ENCODE peak calls at places on chromosomes 13 and 19, in four cellular contexts. One of them, this sample, is unnamed.

GRCh38 chr19:35757231-35757748 is 461 bp upstream of the HSPB6 start:
- DNase-seq in GM23248: peak; percentile 93
- DNase-seq in keratinocyte: no peak
- DNase-seq in H1: no peak
- DNase-seq in this sample: no peak

GRCh38 chr13:106503272-106503671 is 32.2 kb downstream of the EFNB2 start:
- DNase-seq in H1: no peak
- DNase-seq in GM23248: no peak
- DNase-seq in keratinocyte: no peak
- DNase-seq in this sample: no peak

GRCh38 chr19:53871448-53871847 is 3.8 kb downstream of the MYADM start:
- DNase-seq in keratinocyte: no peak
- DNase-seq in H1: no peak
- DNase-seq in GM23248: no peak
- DNase-seq in this sample: no peak

GRCh38 chr19:53571339-53571738 is 33.4 kb downstream of the ZNF331 start:
- DNase-seq in GM23248: no peak
- DNase-seq in H1: no peak
- DNase-seq in keratinocyte: no peak
- DNase-seq in this sample: no peak

GRCh38 chr19:5360003-5360820 is 19.6 kb upstream of the PTPRS start:
- DNase-seq in keratinocyte: no peak
- DNase-seq in H1: no peak
- DNase-seq in GM23248: peak; percentile 52
- DNase-seq in this sample: no peak

GRCh38 chr19:11699931-11700794 is 38.6 kb downstream of the ZNF823 start:
- DNase-seq in keratinocyte: no peak
- DNase-seq in GM23248: peak; percentile 50
- DNase-seq in H1: no peak
- DNase-seq in this sample: peak; percentile 6

GRCh38 chr13:73945371-73945770 is 188.8 kb downstream of the KLF12 start:
- DNase-seq in GM23248: peak; percentile 38
- DNase-seq in keratinocyte: no peak
- DNase-seq in H1: no peak
- DNase-seq in this sample: no peak

GRCh38 chr13:33191425-33192221 is 93.9 kb downstream of the STARD13 start:
- DNase-seq in keratinocyte: no peak
- DNase-seq in H1: no peak
- DNase-seq in GM23248: peak; percentile 36
- DNase-seq in this sample: no peak

GRCh38 chr19:55670280-55671053 is 4.6 kb upstream of the EPN1 start:
- DNase-seq in GM23248: no peak
- DNase-seq in keratinocyte: no peak
- DNase-seq in H1: no peak
- DNase-seq in this sample: no peak

GRCh38 chr13:59356607-59357006 is 807.1 kb downstream of the DIAPH3 start:
- DNase-seq in GM23248: peak; percentile 1
- DNase-seq in keratinocyte: no peak
- DNase-seq in H1: no peak
- DNase-seq in this sample: no peak

GRCh38 chr19:42420055-42420544 is 7.1 kb downstream of the LIPE start:
- DNase-seq in keratinocyte: peak; percentile 95
- DNase-seq in H1: peak; percentile 75
- DNase-seq in GM23248: peak; percentile 67
- DNase-seq in this sample: no peak

GRCh38 chr13:65894049-65894448 is 1336.1 kb downstream of the PCDH9 start:
- DNase-seq in H1: no peak
- DNase-seq in GM23248: no peak
- DNase-seq in keratinocyte: no peak
- DNase-seq in this sample: no peak

GRCh38 chr13:38202730-38203129 is 146.9 kb upstream of the UFM1 start:
- DNase-seq in keratinocyte: no peak
- DNase-seq in H1: no peak
- DNase-seq in GM23248: peak; percentile 66
- DNase-seq in this sample: no peak

GRCh38 chr19:56639217-56639616 is 3.7 kb upstream of the SMIM17 start:
- DNase-seq in GM23248: peak; percentile 24
- DNase-seq in keratinocyte: no peak
- DNase-seq in H1: no peak
- DNase-seq in this sample: no peak

GRCh38 chr13:44174769-44175425 is 198.7 kb upstream of the SERP2 start:
- DNase-seq in keratinocyte: no peak
- DNase-seq in GM23248: peak; percentile 74
- DNase-seq in H1: no peak
- DNase-seq in this sample: peak; percentile 20

GRCh38 chr19:37333457-37333856 is 37.4 kb upstream of the ZNF527 start:
- DNase-seq in keratinocyte: no peak
- DNase-seq in GM23248: peak; percentile 70
- DNase-seq in H1: no peak
- DNase-seq in this sample: no peak

GRCh38 chr19:17475541-17476115 is 5.3 kb downstream of the SLC27A1 start:
- DNase-seq in GM23248: peak; percentile 70
- DNase-seq in keratinocyte: no peak
- DNase-seq in H1: no peak
- DNase-seq in this sample: no peak

GRCh38 chr13:111219306-111219705 is 101.1 kb upstream of the TEX29 start:
- DNase-seq in keratinocyte: no peak
- DNase-seq in H1: no peak
- DNase-seq in GM23248: peak; percentile 89
- DNase-seq in this sample: no peak

GRCh38 chr19:8506402-8506957 is 4.0 kb upstream of the PRAM1 start:
- DNase-seq in keratinocyte: no peak
- DNase-seq in H1: no peak
- DNase-seq in GM23248: no peak
- DNase-seq in this sample: no peak

GRCh38 chr19:47729468-47729798 is 15.9 kb upstream of the NOP53 start:
- DNase-seq in H1: peak; percentile 57
- DNase-seq in GM23248: peak; percentile 90
- DNase-seq in keratinocyte: no peak
- DNase-seq in this sample: no peak

GRCh38 chr13:34246511-34246910 is 428.6 kb downstream of the RFC3 start:
- DNase-seq in H1: no peak
- DNase-seq in GM23248: no peak
- DNase-seq in keratinocyte: no peak
- DNase-seq in this sample: no peak

GRCh38 chr19:35240322-35240721 is 8.5 kb upstream of the LSR start:
- DNase-seq in keratinocyte: no peak
- DNase-seq in H1: no peak
- DNase-seq in GM23248: no peak
- DNase-seq in this sample: no peak

GRCh38 chr13:100483836-100484381 is 104.7 kb downstream of the GGACT start:
- DNase-seq in keratinocyte: no peak
- DNase-seq in H1: no peak
- DNase-seq in GM23248: no peak
- DNase-seq in this sample: no peak

GRCh38 chr13:88339271-88339741 is 668.1 kb downstream of the SLITRK5 start:
- DNase-seq in GM23248: no peak
- DNase-seq in keratinocyte: no peak
- DNase-seq in H1: no peak
- DNase-seq in this sample: no peak

GRCh38 chr19:50776131-50776530 is 5.9 kb downstream of the GPR32 start:
- DNase-seq in H1: no peak
- DNase-seq in keratinocyte: no peak
- DNase-seq in GM23248: no peak
- DNase-seq in this sample: no peak

GRCh38 chr19:49491030-49491803 is 3.8 kb downstream of the RPL13A start:
- DNase-seq in H1: no peak
- DNase-seq in GM23248: no peak
- DNase-seq in keratinocyte: no peak
- DNase-seq in this sample: no peak

GRCh38 chr19:49489601-49490167 is 2.3 kb downstream of the RPL13A start:
- DNase-seq in GM23248: peak; percentile 52
- DNase-seq in keratinocyte: no peak
- DNase-seq in H1: no peak
- DNase-seq in this sample: no peak

GRCh38 chr19:49488863-49489537 is 1.6 kb downstream of the RPL13A start:
- DNase-seq in keratinocyte: no peak
- DNase-seq in H1: no peak
- DNase-seq in GM23248: peak; percentile 60
- DNase-seq in this sample: no peak

GRCh38 chr19:49491804-49492572 is 4.2 kb upstream of the RPS11 start:
- DNase-seq in H1: no peak
- DNase-seq in GM23248: no peak
- DNase-seq in keratinocyte: no peak
- DNase-seq in this sample: no peak

DNA sequence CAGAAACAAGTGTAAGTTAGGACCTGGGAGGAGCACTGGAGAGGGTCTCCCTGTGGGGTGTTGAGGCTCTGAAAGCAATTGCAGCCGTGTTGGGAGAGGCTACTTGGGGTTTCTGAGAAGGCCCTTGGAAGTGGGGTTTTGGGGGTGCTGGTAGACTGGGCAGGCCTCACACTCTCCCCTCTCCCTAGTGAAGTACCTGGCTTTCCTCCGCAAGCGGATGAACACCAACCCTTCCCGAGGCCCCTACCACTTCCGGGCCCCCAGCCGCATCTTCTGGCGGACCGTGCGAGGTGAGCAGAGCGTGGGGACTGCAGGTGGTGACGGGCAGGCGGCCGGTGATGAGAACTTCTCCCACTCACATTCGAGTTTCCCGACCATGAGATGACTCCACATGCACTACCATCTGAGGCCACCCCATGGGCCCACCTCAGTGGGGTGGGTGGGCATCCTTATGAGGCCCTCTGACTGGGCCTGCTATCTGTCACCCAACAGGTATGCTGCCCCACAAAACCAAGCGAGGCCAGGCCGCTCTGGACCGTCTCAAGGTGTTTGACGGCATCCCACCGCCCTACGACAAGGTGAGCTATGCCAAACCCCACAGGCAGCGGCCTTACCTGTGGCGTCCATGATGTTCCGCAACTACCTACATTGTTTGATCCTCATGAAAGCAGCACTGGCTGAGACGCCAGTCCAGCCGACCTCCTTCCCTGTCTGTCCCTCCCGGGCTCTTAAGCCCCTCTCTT is 3.0 kb downstream of the RPL13A start:
- DNase-seq in keratinocyte: no peak
- DNase-seq in GM23248: no peak
- DNase-seq in H1: no peak
- DNase-seq in this sample: no peak
- H3K9ac ChIP-seq in keratinocyte: peak overlapping the region; percentile 100
- H3K9ac ChIP-seq in GM23248: peak overlapping the region; percentile 99
- H3K9ac ChIP-seq in H1: no peak overlapping the region
- H3K9ac ChIP-seq in this sample: peak overlapping the region; percentile 100

GRCh38 chr13:47136659-47136975 is 239.8 kb upstream of the HTR2A start:
- DNase-seq in GM23248: no peak
- DNase-seq in keratinocyte: no peak
- DNase-seq in H1: no peak
- DNase-seq in this sample: no peak
- H3K27ac ChIP-seq in GM23248: no peak overlapping the region
- H3K27ac ChIP-seq in keratinocyte: no peak overlapping the region
- H3K27ac ChIP-seq in H1: no peak overlapping the region
- H3K27ac ChIP-seq in this sample: no peak overlapping the region

GRCh38 chr13:75468098-75468497 is 13.9 kb downstream of the TBC1D4 start:
- DNase-seq in H1: no peak
- DNase-seq in GM23248: peak; percentile 56
- DNase-seq in keratinocyte: no peak
- DNase-seq in this sample: no peak

GRCh38 chr13:75470676-75471075 is 11.3 kb downstream of the TBC1D4 start:
- DNase-seq in H1: no peak
- DNase-seq in keratinocyte: no peak
- DNase-seq in GM23248: no peak
- DNase-seq in this sample: no peak

GRCh38 chr13:75467009-75467728 is 14.8 kb downstream of the TBC1D4 start:
- DNase-seq in keratinocyte: no peak
- DNase-seq in H1: no peak
- DNase-seq in GM23248: no peak
- DNase-seq in this sample: no peak

GRCh38 chr13:75469087-75469486 is 12.9 kb downstream of the TBC1D4 start:
- DNase-seq in keratinocyte: no peak
- DNase-seq in GM23248: no peak
- DNase-seq in H1: no peak
- DNase-seq in this sample: no peak

DNA sequence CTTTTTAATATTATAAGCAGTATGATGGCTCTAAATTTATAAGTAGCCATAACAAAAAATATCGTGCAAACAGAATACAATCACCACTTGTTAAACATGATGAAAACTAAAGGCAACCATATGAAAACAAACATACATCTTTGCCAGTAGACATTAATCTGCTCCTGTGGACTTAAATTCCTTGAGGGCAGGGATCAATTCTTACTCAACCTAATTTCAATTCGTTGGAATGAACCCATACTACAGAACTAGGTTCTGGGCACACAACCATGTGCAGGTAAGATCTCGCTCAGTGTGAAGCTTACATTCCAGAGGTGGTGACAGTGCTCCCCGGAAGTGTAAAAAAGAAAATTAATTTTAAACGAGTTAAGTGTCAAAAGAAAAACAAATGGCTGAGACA is 13.4 kb downstream of the TBC1D4 start:
- DNase-seq in keratinocyte: no peak
- DNase-seq in H1: no peak
- DNase-seq in GM23248: no peak
- DNase-seq in this sample: no peak
- H3K4me3 ChIP-seq in keratinocyte: peak overlapping the region; percentile 45
- H3K4me3 ChIP-seq in H1: no peak overlapping the region
- H3K4me3 ChIP-seq in GM23248: peak overlapping the region; percentile 50
- H3K4me3 ChIP-seq in this sample: no peak overlapping the region

GRCh38 chr13:28718538-28719226 is at the start of gene SLC46A3:
- DNase-seq in keratinocyte: peak; percentile 55
- DNase-seq in GM23248: peak; percentile 98
- DNase-seq in H1: peak; percentile 98
- DNase-seq in this sample: no peak

GRCh38 chr13:28719227-28719562 is 425 bp upstream of the SLC46A3 start:
- DNase-seq in GM23248: no peak
- DNase-seq in keratinocyte: no peak
- DNase-seq in H1: no peak
- DNase-seq in this sample: no peak

GRCh38 chr13:28718186-28718537 is 608 bp downstream of the SLC46A3 start:
- DNase-seq in H1: no peak
- DNase-seq in GM23248: no peak
- DNase-seq in keratinocyte: no peak
- DNase-seq in this sample: no peak

GRCh38 chr13:28716511-28716910 is 2.3 kb downstream of the SLC46A3 start:
- DNase-seq in GM23248: peak; percentile 88
- DNase-seq in keratinocyte: peak; percentile 76
- DNase-seq in H1: no peak
- DNase-seq in this sample: no peak

GRCh38 chr13:28717170-28717569 is 1.6 kb downstream of the SLC46A3 start:
- DNase-seq in GM23248: no peak
- DNase-seq in keratinocyte: no peak
- DNase-seq in H1: no peak
- DNase-seq in this sample: no peak
- H3K9ac ChIP-seq in GM23248: no peak overlapping the region
- H3K9ac ChIP-seq in keratinocyte: peak overlapping the region; percentile 62
- H3K9ac ChIP-seq in H1: no peak overlapping the region
- H3K9ac ChIP-seq in this sample: no peak overlapping the region